ENCODE peak calls at places on chromosomes 2 and 18, in six cellular contexts. B is A549, F is WTC11, O is hippocampal formation, G is hypothalamus, U is NCI-H748 treated with DMSO at 0.1 percent for 48 hours. D is an unnamed sample.

GRCh38 chr2:201608021-201608420 is 35.3 kb downstream of the TMEM237 start:
- DNase-seq in B (no peak), F (no peak), O (no peak), U (no peak), G (no peak), D (no peak)

GRCh38 chr18:24138884-24139616 is at the start of gene CABYR:
- DNase-seq in G (peak; percentile 79), B (peak; percentile 91), O (peak; percentile 76), U (peak; percentile 72), F (peak; percentile 91), D (peak; percentile 92)

GRCh38 chr2:38740851-38741541 is 10.2 kb downstream of the SRSF7 start:
- DNase-seq in O (no peak), B (peak; percentile 61), G (no peak), U (peak; percentile 24), F (no peak), D (peak; percentile 48)

GRCh38 chr2:99729104-99729503 is 239.3 kb upstream of the REV1 start:
- DNase-seq in U (no peak), F (no peak), B (no peak), G (no peak), O (no peak), D (no peak)

GRCh38 chr2:179478771-179479170 is 214.1 kb upstream of the SESTD1 start:
- DNase-seq in G (no peak), U (no peak), F (no peak), B (no peak), O (no peak), D (no peak)

GRCh38 chr2:143246246-143246645 is 117.0 kb downstream of the ARHGAP15 start:
- DNase-seq in F (no peak), G (no peak), O (no peak), U (no peak), B (no peak), D (no peak)

GRCh38 chr2:196249171-196249570 is 77.8 kb upstream of the STK17B start:
- DNase-seq in G (no peak), U (no peak), B (no peak), F (no peak), O (no peak), D (no peak)

GRCh38 chr18:36274296-36274695 is 23.2 kb upstream of the FHOD3 start:
- DNase-seq in U (no peak), G (no peak), F (no peak), B (no peak), O (no peak), D (no peak)

GRCh38 chr2:27911458-27912210 is 21.1 kb downstream of the BABAM2 start:
- DNase-seq in O (no peak), B (no peak), G (no peak), U (no peak), F (no peak), D (peak; percentile 6)

GRCh38 chr18:34929336-34929780 is 111.9 kb upstream of the MAPRE2 start:
- DNase-seq in F (no peak), B (peak; percentile 82), U (peak; percentile 55), G (no peak), O (no peak), D (no peak)

GRCh38 chr2:26640331-26640745 is 828 bp downstream of the CIB4 start:
- DNase-seq in B (no peak), U (no peak), F (peak; percentile 29), O (no peak), G (no peak), D (no peak)

GRCh38 chr2:46179037-46179621 is 118.1 kb upstream of the EPAS1 start:
- DNase-seq in F (no peak), B (peak; percentile 26), G (no peak), O (no peak), U (no peak), D (no peak)

D was measured in neural progenitor cell.